ENCODE peak calls at places on chromosomes 5 and 9, in ten cellular contexts. R is fibroblast of pulmonary artery, C is hepatic stellate cell, E is cardiac fibroblast, K is NCI-H2081 treated with DMSO at 0.1 percent for 48 hours, Z is AG08396, W is AG10803, V is LHCN-M2, P is adipocyte, G is keratinocyte. F is an unnamed sample.

GRCh38 chr9:121305269-121305994 is 37.5 kb downstream of the GSN start:
- DNase-seq in V (no peak), G (no peak), W (peak), C (no peak), K (no peak), Z (no peak), E (peak), R (no peak), P (no peak), F (no peak)

GRCh38 chr9:95032580-95033298 is 284.8 kb downstream of the FANCC start:
- DNase-seq in G (no peak), Z (no peak), V (no peak), P (no peak), W (no peak), R (no peak), C (no peak), E (no peak), K (no peak), F (no peak)

GRCh38 chr5:139925650-139926640 is 117.2 kb downstream of the NRG2 start:
- DNase-seq in C (no peak), G (no peak), Z (no peak), E (no peak), K (no peak), R (no peak), V (no peak), W (no peak), P (no peak), F (no peak)

GRCh38 chr5:43063731-43064171 is 23.6 kb upstream of the ANXA2R start:
- DNase-seq in C (peak), R (peak), K (no peak), E (peak), P (no peak), W (no peak), Z (no peak), V (no peak), G (no peak), F (no peak)

GRCh38 chr5:883475-884181 is 9.0 kb downstream of the BRD9 start:
- DNase-seq in K (no peak), V (no peak), G (no peak), C (no peak), Z (no peak), E (no peak), R (no peak), P (no peak), W (no peak), F (no peak)

GRCh38 chr5:171893290-171893890 is 107.8 kb downstream of the SMIM23 start:
- DNase-seq in P (peak), G (no peak), Z (peak), R (peak), W (peak), C (peak), V (peak), E (peak), K (no peak), F (no peak)

GRCh38 chr5:58012801-58013315 is 447.0 kb downstream of the PLK2 start:
- DNase-seq in R (no peak), Z (no peak), P (no peak), C (no peak), W (no peak), K (no peak), V (no peak), E (no peak), G (no peak), F (no peak)

GRCh38 chr5:81533629-81534480 is 139.9 kb upstream of the ACOT12 start:
- DNase-seq in P (no peak), E (peak), R (peak), G (no peak), V (no peak), C (no peak), Z (no peak), K (no peak), W (no peak), F (no peak)

GRCh38 chr5:1315709-1316587 is 21.1 kb upstream of the TERT start:
- DNase-seq in R (peak), W (no peak), E (peak), V (no peak), K (peak), C (no peak), P (no peak), G (peak), Z (no peak), F (peak)

GRCh38 chr5:179762079-179762780 is 29.6 kb downstream of the MAML1 start:
- DNase-seq in E (peak), C (no peak), W (peak), Z (no peak), K (no peak), P (no peak), R (no peak), V (peak), G (no peak), F (peak)

F was measured in left colon.